ENCODE peak calls at places on chromosome 15, in four cellular contexts. One of them, this sample, is unnamed.

GRCh38 chr15:57684491-57685184 is 21.9 kb upstream of the POLR2M start:
- DNase-seq in IMR-90: no peak
- DNase-seq in upper lobe of right lung: no peak
- DNase-seq in neural progenitor cell: no peak
- DNase-seq in this sample: no peak

GRCh38 chr15:43104426-43104825 is 1.4 kb downstream of the UBR1 start:
- DNase-seq in IMR-90: peak
- DNase-seq in upper lobe of right lung: no peak
- DNase-seq in neural progenitor cell: peak
- DNase-seq in this sample: no peak

GRCh38 chr15:42035362-42035761 is 14.5 kb upstream of the PLA2G4E start:
- DNase-seq in IMR-90: peak
- DNase-seq in upper lobe of right lung: no peak
- DNase-seq in neural progenitor cell: no peak
- DNase-seq in this sample: peak

GRCh38 chr15:47908950-47909670 is 191.8 kb downstream of the SEMA6D start:
- DNase-seq in IMR-90: no peak
- DNase-seq in upper lobe of right lung: no peak
- DNase-seq in neural progenitor cell: no peak
- DNase-seq in this sample: no peak

GRCh38 chr15:97522362-97522761 is 438.1 kb upstream of the ARRDC4 start:
- DNase-seq in IMR-90: no peak
- DNase-seq in upper lobe of right lung: no peak
- DNase-seq in neural progenitor cell: no peak
- DNase-seq in this sample: no peak

GRCh38 chr15:41904487-41905359 is 10.9 kb upstream of the SPTBN5 start:
- DNase-seq in IMR-90: peak
- DNase-seq in upper lobe of right lung: no peak
- DNase-seq in neural progenitor cell: peak
- DNase-seq in this sample: no peak

GRCh38 chr15:71355268-71355667 is 240.0 kb downstream of the THSD4 start:
- DNase-seq in IMR-90: no peak
- DNase-seq in upper lobe of right lung: no peak
- DNase-seq in neural progenitor cell: no peak
- DNase-seq in this sample: no peak

GRCh38 chr15:47754312-47754711 is 37.0 kb downstream of the SEMA6D start:
- DNase-seq in IMR-90: peak
- DNase-seq in upper lobe of right lung: no peak
- DNase-seq in neural progenitor cell: no peak
- DNase-seq in this sample: no peak

GRCh38 chr15:78194568-78194925 is 39.8 kb downstream of the ACSBG1 start:
- DNase-seq in IMR-90: no peak
- DNase-seq in upper lobe of right lung: no peak
- DNase-seq in neural progenitor cell: no peak
- DNase-seq in this sample: peak

GRCh38 chr15:36575266-36575665 is 4.2 kb upstream of the CDIN1 start:
- DNase-seq in IMR-90: no peak
- DNase-seq in upper lobe of right lung: no peak
- DNase-seq in neural progenitor cell: no peak
- DNase-seq in this sample: no peak

GRCh38 chr15:42591238-42591936 is 16.0 kb downstream of the STARD9 start:
- DNase-seq in IMR-90: peak
- DNase-seq in upper lobe of right lung: no peak
- DNase-seq in neural progenitor cell: no peak
- DNase-seq in this sample: no peak

GRCh38 chr15:41985236-41986160 is 13.1 kb upstream of the EHD4 start:
- DNase-seq in IMR-90: no peak
- DNase-seq in upper lobe of right lung: no peak
- DNase-seq in neural progenitor cell: no peak
- DNase-seq in this sample: no peak

GRCh38 chr15:101397521-101398003 is 91.9 kb downstream of the PCSK6 start:
- DNase-seq in IMR-90: no peak
- DNase-seq in upper lobe of right lung: peak
- DNase-seq in neural progenitor cell: no peak
- DNase-seq in this sample: no peak

GRCh38 chr15:80251505-80252280 is at the start of gene CTXND1:
- DNase-seq in IMR-90: no peak
- DNase-seq in upper lobe of right lung: peak
- DNase-seq in neural progenitor cell: peak
- DNase-seq in this sample: peak

GRCh38 chr15:67185621-67186225 is 68.7 kb downstream of the AAGAB start:
- DNase-seq in IMR-90: no peak
- DNase-seq in upper lobe of right lung: no peak
- DNase-seq in neural progenitor cell: no peak
- DNase-seq in this sample: no peak

GRCh38 chr15:71288348-71288955 is 173.2 kb downstream of the THSD4 start:
- DNase-seq in IMR-90: peak
- DNase-seq in upper lobe of right lung: no peak
- DNase-seq in neural progenitor cell: no peak
- DNase-seq in this sample: no peak

GRCh38 chr15:30924353-30924752 is 20.6 kb downstream of the FAN1 start:
- DNase-seq in IMR-90: peak
- DNase-seq in upper lobe of right lung: no peak
- DNase-seq in neural progenitor cell: no peak
- DNase-seq in this sample: no peak

GRCh38 chr15:88401269-88401971 is 65.8 kb downstream of the MRPL46 start:
- DNase-seq in IMR-90: no peak
- DNase-seq in upper lobe of right lung: no peak
- DNase-seq in neural progenitor cell: no peak
- DNase-seq in this sample: no peak

GRCh38 chr15:87764461-87765236 is 491.9 kb downstream of the NTRK3 start:
- DNase-seq in IMR-90: peak
- DNase-seq in upper lobe of right lung: no peak
- DNase-seq in neural progenitor cell: peak
- DNase-seq in this sample: no peak

GRCh38 chr15:98758224-98758623 is 109.9 kb downstream of the IGF1R start:
- DNase-seq in IMR-90: no peak
- DNase-seq in upper lobe of right lung: no peak
- DNase-seq in neural progenitor cell: no peak
- DNase-seq in this sample: no peak

GRCh38 chr15:71325461-71325860 is 210.2 kb downstream of the THSD4 start:
- DNase-seq in IMR-90: peak
- DNase-seq in upper lobe of right lung: no peak
- DNase-seq in neural progenitor cell: no peak
- DNase-seq in this sample: no peak

GRCh38 chr15:69414702-69415161 is 583 bp downstream of the KIF23 start:
- DNase-seq in IMR-90: peak
- DNase-seq in upper lobe of right lung: no peak
- DNase-seq in neural progenitor cell: peak
- DNase-seq in this sample: peak
- H3K27ac ChIP-seq in IMR-90: peak
- H3K27ac ChIP-seq in upper lobe of right lung: peak
- H3K27ac ChIP-seq in neural progenitor cell: no peak
- H3K27ac ChIP-seq in this sample: peak

DNA sequence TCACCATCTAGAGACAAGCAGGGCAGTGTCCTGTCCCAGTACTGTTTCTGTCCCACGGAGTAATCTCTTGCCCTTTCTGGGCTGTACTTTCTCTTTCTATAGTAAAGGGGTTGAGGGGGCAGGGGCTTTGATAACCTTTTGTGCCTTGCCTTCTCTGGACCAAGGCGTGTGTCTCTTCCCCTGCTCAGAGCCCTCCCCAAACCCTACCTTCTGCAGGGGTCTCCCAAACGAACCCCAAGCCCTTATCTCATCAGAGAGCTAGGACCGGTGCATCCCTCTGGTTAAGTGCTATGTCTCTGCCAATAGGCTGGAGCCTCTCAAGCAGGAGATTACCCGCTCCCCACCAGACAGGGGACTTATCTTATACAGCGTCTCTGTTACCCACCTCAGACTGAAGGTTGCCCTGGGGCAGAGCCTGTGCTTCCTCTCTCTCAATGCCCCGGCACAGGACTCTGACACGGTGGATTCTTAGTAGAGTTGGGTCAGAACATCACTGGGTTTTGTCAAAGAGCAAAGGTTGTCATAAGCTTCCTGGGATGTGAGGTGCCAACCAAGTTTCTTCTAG is 2.9 kb downstream of the PLEKHO2 start:
- DNase-seq in IMR-90: no peak
- DNase-seq in upper lobe of right lung: no peak
- DNase-seq in neural progenitor cell: peak
- DNase-seq in this sample: no peak
- H3K4me3 ChIP-seq in IMR-90: peak
- H3K4me3 ChIP-seq in upper lobe of right lung: peak
- H3K4me3 ChIP-seq in neural progenitor cell: no peak
- H3K4me3 ChIP-seq in this sample: no peak

GRCh38 chr15:69468241-69469121 is 15.9 kb downstream of the RPLP1 start:
- DNase-seq in IMR-90: peak
- DNase-seq in upper lobe of right lung: peak
- DNase-seq in neural progenitor cell: no peak
- DNase-seq in this sample: peak
- H3K27ac ChIP-seq in IMR-90: no peak
- H3K27ac ChIP-seq in upper lobe of right lung: peak
- H3K27ac ChIP-seq in neural progenitor cell: no peak
- H3K27ac ChIP-seq in this sample: peak

GRCh38 chr15:56393277-56393676 is 28.1 kb downstream of the TEX9 start:
- DNase-seq in IMR-90: no peak
- DNase-seq in upper lobe of right lung: no peak
- DNase-seq in neural progenitor cell: no peak
- DNase-seq in this sample: no peak

GRCh38 chr15:56385908-56386307 is 20.7 kb downstream of the TEX9 start:
- DNase-seq in IMR-90: no peak
- DNase-seq in upper lobe of right lung: no peak
- DNase-seq in neural progenitor cell: no peak
- DNase-seq in this sample: no peak

DNA sequence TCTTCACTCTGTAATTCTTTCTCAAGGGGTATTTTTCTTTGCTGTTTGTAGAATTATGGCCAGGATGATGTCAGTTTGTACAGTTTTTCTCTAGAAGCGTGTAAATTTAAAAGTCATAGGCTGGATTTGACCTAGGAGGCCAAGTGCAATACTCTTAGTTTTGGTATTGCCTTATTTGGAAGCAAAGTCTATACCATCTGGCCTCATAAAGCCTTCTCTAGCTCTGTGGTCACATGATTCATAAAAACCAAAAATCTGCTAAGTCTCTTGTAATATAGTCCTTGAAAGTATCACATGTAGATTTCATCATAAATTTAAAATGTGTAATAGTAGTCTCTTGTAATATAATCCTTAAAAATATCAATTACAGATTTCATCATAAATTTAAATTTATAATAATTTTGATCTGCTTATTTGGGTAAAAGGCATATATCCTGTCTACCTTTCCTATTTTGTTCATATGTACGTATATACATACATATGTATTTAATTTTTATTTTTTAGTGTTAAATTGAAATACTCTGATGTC is 25.6 kb downstream of the TEX9 start:
- DNase-seq in IMR-90: peak
- DNase-seq in upper lobe of right lung: no peak
- DNase-seq in neural progenitor cell: no peak
- DNase-seq in this sample: no peak
- H3K4me3 ChIP-seq in IMR-90: no peak
- H3K4me3 ChIP-seq in upper lobe of right lung: no peak
- H3K4me3 ChIP-seq in neural progenitor cell: no peak
- H3K4me3 ChIP-seq in this sample: no peak

GRCh38 chr15:60964527-60964926 is 264.6 kb downstream of the RORA start:
- DNase-seq in IMR-90: no peak
- DNase-seq in upper lobe of right lung: no peak
- DNase-seq in neural progenitor cell: no peak
- DNase-seq in this sample: no peak

GRCh38 chr15:60966316-60966715 is 262.8 kb downstream of the RORA start:
- DNase-seq in IMR-90: peak
- DNase-seq in upper lobe of right lung: no peak
- DNase-seq in neural progenitor cell: no peak
- DNase-seq in this sample: no peak

GRCh38 chr15:60963557-60963956 is 265.5 kb downstream of the RORA start:
- DNase-seq in IMR-90: no peak
- DNase-seq in upper lobe of right lung: no peak
- DNase-seq in neural progenitor cell: no peak
- DNase-seq in this sample: no peak

GRCh38 chr15:60961541-60961940 is 267.6 kb downstream of the RORA start:
- DNase-seq in IMR-90: no peak
- DNase-seq in upper lobe of right lung: no peak
- DNase-seq in neural progenitor cell: no peak
- DNase-seq in this sample: no peak

GRCh38 chr15:60962087-60962486 is 267.0 kb downstream of the RORA start:
- DNase-seq in IMR-90: no peak
- DNase-seq in upper lobe of right lung: no peak
- DNase-seq in neural progenitor cell: no peak
- DNase-seq in this sample: no peak
- H3K27ac ChIP-seq in IMR-90: no peak
- H3K27ac ChIP-seq in upper lobe of right lung: no peak
- H3K27ac ChIP-seq in neural progenitor cell: no peak
- H3K27ac ChIP-seq in this sample: no peak

DNA sequence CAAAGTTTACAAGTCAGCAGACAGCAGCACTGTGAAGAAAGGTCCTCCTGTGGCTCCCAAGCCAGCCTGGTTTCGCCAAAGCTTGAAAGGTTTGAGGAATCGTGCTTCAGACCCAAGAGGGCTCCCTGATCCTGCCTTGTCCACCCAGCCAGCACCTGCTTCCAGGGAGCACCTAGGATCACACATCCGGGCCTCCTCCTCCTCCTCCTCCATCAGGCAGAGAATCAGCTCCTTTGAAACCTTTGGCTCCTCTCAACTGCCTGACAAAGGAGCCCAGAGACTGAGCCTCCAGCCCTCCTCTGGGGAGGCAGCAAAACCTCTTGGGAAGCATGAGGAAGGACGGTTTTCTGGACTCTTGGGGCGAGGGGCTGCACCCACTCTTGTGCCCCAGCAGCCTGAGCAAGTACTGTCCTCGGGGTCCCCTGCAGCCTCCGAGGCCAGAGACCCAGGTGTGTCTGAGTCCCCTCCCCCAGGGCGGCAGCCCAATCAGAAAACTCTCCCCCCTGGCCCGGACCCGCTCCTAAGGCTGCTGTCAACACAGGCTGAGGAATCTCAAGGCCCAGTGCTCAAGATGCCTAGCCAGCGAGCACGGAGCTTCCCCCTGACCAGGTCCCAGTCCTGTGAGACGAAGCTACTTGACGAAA is 24.2 kb downstream of the STARD5 start:
- DNase-seq in IMR-90: no peak
- DNase-seq in upper lobe of right lung: no peak
- DNase-seq in neural progenitor cell: no peak
- DNase-seq in this sample: peak
- H3K4me3 ChIP-seq in IMR-90: no peak
- H3K4me3 ChIP-seq in upper lobe of right lung: peak
- H3K4me3 ChIP-seq in neural progenitor cell: no peak
- H3K4me3 ChIP-seq in this sample: no peak

This sample was measured in RWPE2.